ENCODE peak calls at places on chromosomes 16 and 17, in five cellular contexts. F, E, Y, U and M are unnamed samples.

GRCh38 chr17:31533546-31534155 is 142.2 kb downstream of the RAB11FIP4 start:
- DNase-seq in F (peak), E (no peak), Y (no peak), U (peak), M (peak)

GRCh38 chr16:75235721-75236193 is 15.7 kb downstream of the BCAR1 start:
- DNase-seq in F (no peak), E (no peak), Y (no peak), U (no peak), M (no peak)

GRCh38 chr17:42422958-42423712 is at the start of gene CAVIN1:
- DNase-seq in F (peak), E (peak), Y (no peak), U (peak), M (peak)

GRCh38 chr17:10789694-10790271 is 14.1 kb downstream of the TMEM238L start:
- DNase-seq in F (no peak), E (no peak), Y (no peak), U (no peak), M (no peak)

GRCh38 chr16:88597856-88598491 is 27.8 kb downstream of the ZC3H18 start:
- DNase-seq in F (no peak), E (no peak), Y (no peak), U (no peak), M (no peak)

GRCh38 chr17:17809527-17810373 is 27.0 kb downstream of the SREBF1 start:
- DNase-seq in F (no peak), E (no peak), Y (no peak), U (peak), M (no peak)

GRCh38 chr17:11503292-11503691 is 95.0 kb upstream of the DNAH9 start:
- DNase-seq in F (no peak), E (no peak), Y (no peak), U (no peak), M (no peak)

GRCh38 chr17:65556910-65557348 is 4.5 kb downstream of the AXIN2 start:
- DNase-seq in F (no peak), E (no peak), Y (no peak), U (no peak), M (no peak)

GRCh38 chr17:64707077-64707591 is 45.0 kb upstream of the SMURF2 start:
- DNase-seq in F (peak), E (peak), Y (no peak), U (peak), M (peak)

GRCh38 chr17:11282586-11282985 is 41.6 kb downstream of the SHISA6 start:
- DNase-seq in F (no peak), E (no peak), Y (no peak), U (no peak), M (no peak)

GRCh38 chr17:49556183-49556943 is 19.3 kb upstream of the NXPH3 start:
- DNase-seq in F (peak), E (peak), Y (peak), U (peak), M (no peak)

GRCh38 chr16:28014851-28015250 is 48.7 kb downstream of the GSG1L start:
- DNase-seq in F (no peak), E (no peak), Y (no peak), U (no peak), M (no peak)

GRCh38 chr16:46790599-46791270 is 40.2 kb downstream of the C16orf87 start:
- DNase-seq in F (no peak), E (no peak), Y (no peak), U (no peak), M (no peak)

GRCh38 chr17:74446551-74447500 is 14.9 kb downstream of the GPRC5C start:
- DNase-seq in F (peak), E (peak), Y (no peak), U (no peak), M (no peak)

GRCh38 chr17:2337152-2337810 is at the start of gene SGSM2:
- DNase-seq in F (no peak), E (peak), Y (peak), U (peak), M (no peak)

GRCh38 chr16:84545114-84545737 is 40.8 kb upstream of the MEAK7 start:
- DNase-seq in F (no peak), E (no peak), Y (no peak), U (no peak), M (no peak)

GRCh38 chr17:62888148-62888547 is 77.9 kb upstream of the TANC2 start:
- DNase-seq in F (peak), E (no peak), Y (no peak), U (no peak), M (no peak)

GRCh38 chr17:76716146-76716833 is 5.5 kb upstream of the MXRA7 start:
- DNase-seq in F (peak), E (peak), Y (peak), U (no peak), M (no peak)

GRCh38 chr16:81349608-81350305 is 35.0 kb downstream of the GAN start:
- DNase-seq in F (no peak), E (no peak), Y (no peak), U (no peak), M (no peak)

GRCh38 chr16:53166099-53166498 is 111.3 kb downstream of the CHD9 start:
- DNase-seq in F (no peak), E (no peak), Y (no peak), U (no peak), M (no peak)
- H3K27ac ChIP-seq in F (no peak), E (no peak), Y (no peak), U (no peak), M (no peak)

DNA sequence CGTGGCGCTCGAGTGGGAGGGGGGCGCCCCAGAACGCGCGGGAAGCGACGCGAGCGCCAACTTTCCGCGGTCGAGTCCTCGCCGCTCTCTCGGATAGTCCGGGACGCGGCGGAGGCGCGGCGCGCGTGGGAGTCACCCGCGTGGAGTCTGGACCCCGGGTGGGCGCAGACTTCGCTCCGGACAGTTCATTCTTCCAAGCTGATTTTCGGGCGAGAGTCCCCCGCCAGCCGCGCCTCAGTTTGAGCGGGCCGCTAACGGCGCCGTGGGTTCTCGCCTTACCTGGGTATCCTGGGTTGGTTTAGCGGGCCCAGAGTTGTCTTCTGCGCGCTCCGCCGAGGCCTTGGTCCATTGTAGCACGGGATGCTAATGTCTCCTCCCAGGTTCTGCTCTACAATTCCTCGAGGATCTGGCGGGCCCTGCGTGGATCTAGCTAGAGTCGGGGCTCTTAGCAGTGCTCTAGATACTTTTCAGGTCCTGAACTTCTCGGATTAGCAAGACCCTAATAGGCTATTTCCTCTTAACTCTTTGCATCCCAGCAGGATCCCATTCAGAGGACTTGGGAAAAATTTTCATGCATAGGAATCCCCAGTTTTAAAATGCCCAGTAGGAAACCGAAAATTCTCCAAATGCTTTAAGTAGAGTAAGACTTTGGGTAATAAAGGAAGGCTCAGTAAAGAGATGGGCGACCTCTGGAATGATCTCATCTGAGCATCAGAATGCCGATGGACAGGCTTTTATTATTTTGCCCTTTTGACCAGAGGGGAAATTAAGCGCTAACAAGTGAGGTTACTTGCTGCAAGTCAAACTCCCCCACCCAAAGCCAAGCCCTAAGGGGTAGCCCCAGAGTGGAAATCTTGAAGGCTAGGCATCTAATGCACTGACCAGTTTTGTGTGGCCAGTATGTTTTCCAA is 527 bp upstream of the GJC1 start:
- DNase-seq in F (no peak), E (no peak), Y (no peak), U (peak), M (no peak)
- H3K27ac ChIP-seq in F (peak), E (no peak), Y (no peak), U (peak), M (peak)

GRCh38 chr17:82769041-82769440 is 17.2 kb downstream of the TBCD start:
- DNase-seq in F (no peak), E (no peak), Y (no peak), U (no peak), M (no peak)
- H3K27ac ChIP-seq in F (no peak), E (no peak), Y (no peak), U (no peak), M (no peak)

DNA sequence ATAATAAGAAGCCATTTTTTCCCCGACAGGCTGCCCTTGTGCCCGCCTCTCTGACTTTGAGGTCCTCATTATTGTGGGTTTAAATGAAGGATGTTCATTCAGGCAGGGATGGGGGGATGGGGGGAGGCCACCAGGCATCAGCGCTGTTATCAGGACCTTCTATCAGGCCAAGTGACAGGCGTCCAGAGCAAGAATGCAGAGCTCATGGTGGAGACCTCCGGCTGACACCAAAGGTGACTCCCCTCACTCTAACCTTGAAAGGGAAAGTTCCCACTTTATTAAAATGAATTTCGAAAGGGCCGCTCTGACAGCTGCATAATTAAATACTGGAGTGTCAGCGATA is 436.2 kb downstream of the MAF start:
- DNase-seq in F (no peak), E (no peak), Y (no peak), U (no peak), M (no peak)
- H3K27ac ChIP-seq in F (no peak), E (no peak), Y (no peak), U (no peak), M (no peak)